ENCODE peak calls at places on chromosomes 6 and 20, in nine cellular contexts. M is neural crest cell; C is astrocyte; X is stomach; E is astrocyte of the cerebellum; H is mammary epithelial cell; A is H1; W is CD8-positive, alpha-beta T cell; B is spleen. Q is an unnamed sample.

GRCh38 chr6:141726158-141726557 is 406.6 kb upstream of the GJE1 start:
- DNase-seq in A (no peak), W (no peak), H (no peak), C (no peak), B (no peak), M (no peak), E (no peak), X (no peak), Q (no peak)

GRCh38 chr20:63183422-63184146 is 32.3 kb downstream of the YTHDF1 start:
- DNase-seq in E (no peak), A (no peak), C (no peak), M (peak; percentile 46), X (peak; percentile 59), B (peak; percentile 83), H (no peak), W (peak; percentile 56), Q (no peak)

GRCh38 chr20:25251019-25251418 is 3.1 kb downstream of the PYGB start:
- DNase-seq in H (no peak), W (no peak), M (no peak), C (no peak), E (no peak), A (no peak), X (no peak), B (no peak), Q (no peak)

GRCh38 chr6:10695086-10695657 is 400 bp downstream of the PAK1IP1 start:
- DNase-seq in W (no peak), X (no peak), B (no peak), C (no peak), M (no peak), H (no peak), E (no peak), A (no peak), Q (no peak)

GRCh38 chr6:167654389-167654788 is 172.3 kb upstream of the AFDN start:
- DNase-seq in A (no peak), B (peak; percentile 12), M (no peak), W (no peak), H (no peak), E (no peak), X (no peak), C (no peak), Q (no peak)

GRCh38 chr6:20826378-20826777 is 292.1 kb downstream of the CDKAL1 start:
- DNase-seq in B (no peak), C (peak; percentile 77), W (no peak), E (no peak), M (no peak), X (no peak), A (no peak), H (peak; percentile 70), Q (no peak)

GRCh38 chr6:144302701-144303351 is 17.7 kb downstream of the UTRN start:
- DNase-seq in H (no peak), W (no peak), E (no peak), A (no peak), M (no peak), C (peak; percentile 22), X (no peak), B (no peak), Q (no peak)

GRCh38 chr6:144350176-144350575 is 65.0 kb downstream of the UTRN start:
- DNase-seq in A (no peak), B (no peak), C (no peak), W (no peak), M (no peak), H (no peak), E (no peak), X (no peak), Q (no peak)

GRCh38 chr6:62057300-62057699 is 228.7 kb downstream of the KHDRBS2 start:
- DNase-seq in W (no peak), M (no peak), H (no peak), E (no peak), C (no peak), X (no peak), A (no peak), B (no peak), Q (no peak)

GRCh38 chr6:112575309-112575834 is 228.2 kb downstream of the RFPL4B start:
- DNase-seq in X (no peak), A (no peak), E (no peak), C (no peak), B (no peak), H (no peak), W (no peak), M (no peak), Q (no peak)

GRCh38 chr6:6678185-6678671 is 89.7 kb downstream of the LY86 start:
- DNase-seq in A (no peak), X (no peak), E (peak; percentile 24), B (no peak), M (no peak), C (peak; percentile 42), H (peak; percentile 63), W (no peak), Q (no peak)

GRCh38 chr6:6277418-6277817 is 43.0 kb downstream of the F13A1 start:
- DNase-seq in E (no peak), W (no peak), H (peak; percentile 38), X (no peak), M (no peak), A (no peak), C (peak; percentile 0), B (no peak), Q (no peak)

GRCh38 chr20:34604980-34605788 is 46.7 kb downstream of the MAP1LC3A start:
- DNase-seq in W (no peak), M (no peak), H (no peak), A (no peak), E (no peak), C (peak; percentile 20), X (no peak), B (no peak), Q (no peak)

GRCh38 chr6:129203190-129203900 is 320.4 kb downstream of the LAMA2 start:
- DNase-seq in A (no peak), W (no peak), H (no peak), X (no peak), M (no peak), C (peak; percentile 60), E (peak; percentile 23), B (no peak), Q (no peak)

GRCh38 chr6:18388942-18389341 is 1.8 kb downstream of the RNF144B start:
- DNase-seq in H (peak; percentile 77), W (no peak), B (no peak), A (no peak), M (no peak), E (peak; percentile 76), X (no peak), C (peak; percentile 83), Q (no peak)

GRCh38 chr6:79117752-79118151 is 39.7 kb upstream of the PHIP start:
- DNase-seq in X (no peak), E (no peak), C (no peak), M (no peak), B (no peak), W (no peak), H (peak; percentile 41), A (no peak), Q (no peak)

GRCh38 chr6:153032255-153032882 is 29.9 kb upstream of the MTRF1L start:
- DNase-seq in A (no peak), B (no peak), E (peak; percentile 78), W (no peak), H (peak; percentile 19), M (no peak), X (no peak), C (peak; percentile 51), Q (no peak)

DNA sequence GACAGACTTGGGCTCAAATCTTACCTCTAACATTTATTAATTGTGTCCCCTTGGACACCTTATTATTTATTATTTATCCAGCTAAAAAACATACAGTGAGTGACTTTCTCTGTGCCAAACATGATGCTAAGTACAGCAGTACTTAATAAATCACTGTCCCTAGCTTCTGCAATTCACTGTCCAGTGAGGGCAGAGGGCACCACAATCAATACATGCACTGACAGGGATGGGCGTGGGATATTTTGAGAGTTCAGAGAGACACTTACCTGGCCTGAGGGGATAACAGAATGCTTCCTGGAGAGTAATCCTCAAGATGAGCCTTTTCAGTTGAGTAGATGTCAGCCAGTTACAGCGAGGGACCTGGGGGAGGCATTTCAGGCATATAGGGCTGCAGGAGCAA is 9.3 kb upstream of the TAAR2 start:
- DNase-seq in M (no peak), H (no peak), E (no peak), W (no peak), A (no peak), B (no peak), C (no peak), X (no peak), Q (no peak)
- TF ChIP-seq CTCF in M (no peak), H (no peak), E (no peak), W (no peak), A (no peak), B (no peak), C (no peak), X (no peak), Q (no peak)

GRCh38 chr6:63887011-63887751 is 251.6 kb downstream of the PHF3 start:
- DNase-seq in X (no peak), A (no peak), B (no peak), H (no peak), W (no peak), C (no peak), E (no peak), M (no peak), Q (no peak)

GRCh38 chr6:63883597-63883996 is 248.0 kb downstream of the PHF3 start:
- DNase-seq in H (no peak), C (no peak), E (no peak), W (no peak), B (no peak), A (no peak), M (no peak), X (no peak), Q (no peak)

GRCh38 chr6:63881791-63882190 is 246.2 kb downstream of the PHF3 start:
- DNase-seq in W (no peak), C (no peak), X (no peak), A (no peak), M (no peak), B (no peak), H (no peak), E (no peak), Q (no peak)

GRCh38 chr6:63882208-63882607 is 246.6 kb downstream of the PHF3 start:
- DNase-seq in H (no peak), B (no peak), C (no peak), E (no peak), X (no peak), A (no peak), M (no peak), W (no peak), Q (no peak)
- TF ChIP-seq CTCF in H (peak; percentile 49), B (no peak), C (no peak), E (peak; percentile 23), X (no peak), A (peak; percentile 25), M (peak; percentile 54), W (no peak), Q (no peak)

DNA sequence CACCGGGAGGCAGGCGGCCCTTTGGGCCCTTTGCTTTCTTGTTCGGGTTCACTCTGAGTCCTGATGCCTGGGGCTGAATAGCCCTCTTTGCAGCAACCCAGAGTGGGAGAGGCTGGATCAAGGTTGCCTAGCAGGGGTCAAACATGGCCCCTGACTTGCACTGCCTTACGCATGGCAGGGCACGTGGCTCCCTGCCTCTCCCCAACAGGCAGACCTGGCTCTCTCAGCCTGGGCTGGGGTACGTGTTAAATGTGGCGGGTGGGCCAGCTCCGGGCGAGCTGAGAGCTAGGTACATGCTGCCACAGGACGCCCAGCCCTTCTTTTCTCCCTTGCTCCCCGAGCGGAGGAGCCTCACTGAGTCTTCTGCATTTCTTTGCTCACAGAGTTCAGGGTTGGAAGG is 7.3 kb downstream of the C6orf132 start:
- DNase-seq in X (no peak), H (no peak), C (no peak), W (no peak), B (no peak), M (no peak), A (no peak), E (no peak), Q (no peak)
- TF ChIP-seq CTCF in X (no peak), H (no peak), C (no peak), W (no peak), B (no peak), M (no peak), A (no peak), E (no peak), Q (no peak)

GRCh38 chr6:75504902-75505233 is 11.3 kb upstream of the FILIP1 start:
- DNase-seq in W (no peak), C (no peak), M (no peak), B (no peak), X (no peak), A (no peak), E (no peak), H (no peak), Q (no peak)
- TF ChIP-seq CTCF in W (no peak), C (no peak), M (no peak), B (no peak), X (no peak), A (peak; percentile 3), E (peak; percentile 15), H (peak; percentile 49), Q (no peak)